ENCODE peak calls at places on chromosomes 7 and 10, in ten cellular contexts. G is left cardiac atrium; O is neural progenitor cell; K is activated CD4-positive, alpha-beta T cell treated with anti-CD3 and anti-CD28 coated beads, Interleukin-2, amount 50 U/mL, for 4 hours; H is iris pigment epithelial cell; D is central memory CD4-positive, alpha-beta T cell; E is cardiac muscle cell; Y is occipital lobe; T is kidney epithelial cell; U is activated T-cell treated with anti-CD3 and anti-CD28 coated beads, Interleukin-2, amount 50 U/mL, for 48 hours. J is an unnamed sample.
A peak's percentile ranks its signal among the peaks of the same experiment; 100 is the strongest.

GRCh38 chr10:133442191-133442966 is 11.4 kb upstream of the SCART1 start:
- DNase-seq in O (no peak), U (peak; percentile 47), D (no peak), K (no peak), T (no peak), H (no peak), Y (no peak), G (no peak), E (no peak), J (no peak)

GRCh38 chr7:46131916-46132795 is 211.1 kb upstream of the IGFBP3 start:
- DNase-seq in H (peak; percentile 63), Y (no peak), U (no peak), G (no peak), T (peak; percentile 54), K (no peak), D (no peak), O (peak; percentile 71), E (peak; percentile 26), J (peak; percentile 31)

GRCh38 chr10:29534590-29534989 is 100.2 kb downstream of the SVIL start:
- DNase-seq in K (no peak), U (no peak), G (no peak), T (no peak), O (no peak), Y (no peak), H (no peak), D (no peak), E (no peak), J (no peak)

GRCh38 chr10:121113385-121113696 is 262.2 kb downstream of the WDR11 start:
- DNase-seq in O (no peak), D (no peak), H (no peak), G (no peak), U (no peak), K (no peak), E (no peak), T (peak; percentile 67), Y (no peak), J (no peak)

GRCh38 chr7:15906436-15906835 is 220.0 kb upstream of the MEOX2 start:
- DNase-seq in T (no peak), Y (no peak), H (no peak), D (no peak), G (no peak), U (no peak), K (no peak), O (no peak), E (no peak), J (no peak)

GRCh38 chr7:1271046-1271445 is 38.4 kb downstream of the UNCX start:
- DNase-seq in O (no peak), K (no peak), Y (no peak), U (no peak), T (no peak), D (no peak), E (no peak), G (no peak), H (no peak), J (no peak)

GRCh38 chr10:97336942-97337719 is 2.6 kb upstream of the FRAT2 start:
- DNase-seq in D (no peak), K (no peak), G (no peak), Y (no peak), U (no peak), H (no peak), T (no peak), E (no peak), O (peak; percentile 94), J (no peak)

GRCh38 chr10:58511765-58512469 is 755 bp upstream of the BICC1 start:
- DNase-seq in T (no peak), D (no peak), Y (no peak), O (peak; percentile 20), K (no peak), G (peak; percentile 40), E (peak; percentile 44), H (peak; percentile 34), U (no peak), J (no peak)

GRCh38 chr7:114700267-114700666 is 221.6 kb upstream of the MDFIC start:
- DNase-seq in K (no peak), Y (no peak), G (no peak), D (no peak), E (no peak), O (no peak), U (no peak), T (no peak), H (no peak), J (no peak)

GRCh38 chr7:124532166-124532565 is 233.4 kb downstream of the GPR37 start:
- DNase-seq in U (no peak), K (no peak), T (no peak), O (no peak), D (no peak), Y (no peak), E (no peak), G (no peak), H (peak; percentile 44), J (no peak)

GRCh38 chr10:6667679-6668270 is 87.7 kb upstream of the PRKCQ start:
- DNase-seq in K (peak; percentile 46), T (peak; percentile 14), G (no peak), O (peak; percentile 59), Y (no peak), E (peak; percentile 63), H (peak; percentile 51), U (peak; percentile 63), D (no peak), J (peak; percentile 4)

GRCh38 chr10:5692476-5693358 is 8.1 kb downstream of the TASOR2 start:
- DNase-seq in D (peak; percentile 53), K (peak; percentile 39), T (no peak), H (peak; percentile 61), E (peak; percentile 53), G (peak; percentile 50), O (peak; percentile 80), Y (peak; percentile 13), U (peak; percentile 81), J (no peak)

GRCh38 chr7:29170781-29171180 is 23.8 kb upstream of the CHN2 start:
- DNase-seq in D (no peak), Y (no peak), U (no peak), K (no peak), G (no peak), E (no peak), T (no peak), H (no peak), O (no peak), J (no peak)

GRCh38 chr10:44463511-44464121 is 78.7 kb upstream of the CXCL12 start:
- DNase-seq in K (no peak), D (no peak), G (no peak), O (no peak), E (no peak), Y (no peak), H (peak; percentile 21), T (no peak), U (no peak), J (no peak)

GRCh38 chr10:58415757-58416156 is 30.5 kb downstream of the TFAM start:
- DNase-seq in G (no peak), U (no peak), O (no peak), T (no peak), K (no peak), H (no peak), Y (no peak), D (no peak), E (no peak), J (no peak)

GRCh38 chr7:75623390-75624133 is 115.2 kb downstream of the HIP1 start:
- DNase-seq in E (peak; percentile 37), D (no peak), G (peak; percentile 29), Y (peak; percentile 20), K (no peak), U (no peak), O (no peak), T (no peak), H (no peak), J (no peak)

J was measured in epithelial cell of proximal tubule.